ENCODE peak calls at places on chromosomes 2 and 18, in six cellular contexts. J, M, Q, C, S and X are unnamed samples.

GRCh38 chr18:74951165-74951760 is 257.7 kb downstream of the PTGR3 start:
- DNase-seq in J (peak), M (peak), Q (peak), C (peak), S (peak), X (no peak)

GRCh38 chr2:71455011-71455740 is 1.8 kb downstream of the DYSF start:
- DNase-seq in J (no peak), M (no peak), Q (no peak), C (no peak), S (no peak), X (no peak)

GRCh38 chr18:68519341-68519740 is 195.6 kb downstream of the TMX3 start:
- DNase-seq in J (no peak), M (no peak), Q (no peak), C (no peak), S (peak), X (no peak)

GRCh38 chr2:149428783-149429182 is 98.4 kb downstream of the LYPD6 start:
- DNase-seq in J (no peak), M (no peak), Q (no peak), C (no peak), S (no peak), X (no peak)

GRCh38 chr2:55743583-55743982 is 49.9 kb upstream of the PNPT1 start:
- DNase-seq in J (no peak), M (no peak), Q (no peak), C (no peak), S (peak), X (no peak)

GRCh38 chr2:45983213-45983612 is 314.0 kb upstream of the EPAS1 start:
- DNase-seq in J (no peak), M (no peak), Q (no peak), C (no peak), S (no peak), X (no peak)

GRCh38 chr2:54927085-54927750 is 123.0 kb downstream of the RTN4 start:
- DNase-seq in J (no peak), M (no peak), Q (no peak), C (no peak), S (no peak), X (no peak)

GRCh38 chr2:4518596-4518995 is 815.2 kb downstream of the DCDC2C start:
- DNase-seq in J (no peak), M (no peak), Q (no peak), C (no peak), S (no peak), X (no peak)

GRCh38 chr18:54222922-54223567 is 1.4 kb downstream of the MBD2 start:
- DNase-seq in J (no peak), M (no peak), Q (no peak), C (no peak), S (no peak), X (peak)

GRCh38 chr2:19860022-19860421 is 41.8 kb downstream of the TTC32 start:
- DNase-seq in J (peak), M (no peak), Q (no peak), C (no peak), S (peak), X (no peak)

GRCh38 chr2:135899567-135899966 is 23.3 kb upstream of the MCM6 start:
- DNase-seq in J (no peak), M (no peak), Q (no peak), C (no peak), S (no peak), X (no peak)

GRCh38 chr2:3348771-3349170 is 28.8 kb downstream of the EIPR1 start:
- DNase-seq in J (no peak), M (no peak), Q (no peak), C (no peak), S (no peak), X (no peak)

GRCh38 chr2:223511168-223511567 is 91.0 kb downstream of the SCG2 start:
- DNase-seq in J (no peak), M (no peak), Q (no peak), C (no peak), S (no peak), X (no peak)

GRCh38 chr18:34995746-34996145 is 45.5 kb upstream of the MAPRE2 start:
- DNase-seq in J (no peak), M (no peak), Q (no peak), C (no peak), S (no peak), X (no peak)

GRCh38 chr2:237092506-237092905 is 6.8 kb downstream of the COPS8 start:
- DNase-seq in J (no peak), M (no peak), Q (no peak), C (no peak), S (no peak), X (no peak)

GRCh38 chr2:235105821-235106359 is 154.1 kb downstream of the SH3BP4 start:
- DNase-seq in J (no peak), M (no peak), Q (no peak), C (no peak), S (no peak), X (no peak)

GRCh38 chr2:36807223-36807886 is 110.8 kb downstream of the VIT start:
- DNase-seq in J (no peak), M (peak), Q (no peak), C (no peak), S (no peak), X (no peak)

GRCh38 chr18:59416818-59417217 is 57.8 kb upstream of the LMAN1 start:
- DNase-seq in J (no peak), M (no peak), Q (no peak), C (no peak), S (no peak), X (no peak)

GRCh38 chr2:60880988-60881932 is at the start of gene REL:
- DNase-seq in J (peak), M (peak), Q (peak), C (peak), S (peak), X (peak)

GRCh38 chr18:23523429-23524212 is 20.3 kb downstream of the RMC1 start:
- DNase-seq in J (no peak), M (no peak), Q (no peak), C (no peak), S (peak), X (no peak)

GRCh38 chr2:200740907-200741306 is 70.8 kb upstream of the BZW1 start:
- DNase-seq in J (no peak), M (no peak), Q (no peak), C (no peak), S (no peak), X (no peak)

GRCh38 chr2:24409700-24410556 is 49.6 kb upstream of the ITSN2 start:
- DNase-seq in J (no peak), M (peak), Q (peak), C (peak), S (peak), X (peak)

GRCh38 chr2:70990216-70990615 is 4.5 kb downstream of the TEX261 start:
- DNase-seq in J (no peak), M (no peak), Q (no peak), C (no peak), S (no peak), X (no peak)

GRCh38 chr2:224357098-224357901 is 44.6 kb downstream of the FAM124B start:
- DNase-seq in J (no peak), M (peak), Q (peak), C (peak), S (peak), X (no peak)

GRCh38 chr2:235024191-235024611 is 72.4 kb downstream of the SH3BP4 start:
- DNase-seq in J (peak), M (no peak), Q (no peak), C (peak), S (peak), X (no peak)

GRCh38 chr2:64630752-64631151 is 23.0 kb downstream of the SERTAD2 start:
- DNase-seq in J (no peak), M (no peak), Q (no peak), C (no peak), S (no peak), X (no peak)

GRCh38 chr18:56233595-56233994 is 404.8 kb downstream of the TXNL1 start:
- DNase-seq in J (peak), M (no peak), Q (no peak), C (no peak), S (peak), X (no peak)

GRCh38 chr2:24544456-24545115 is 53.5 kb downstream of the NCOA1 start:
- DNase-seq in J (no peak), M (no peak), Q (no peak), C (no peak), S (no peak), X (no peak)

GRCh38 chr18:59659486-59660187 is 37.6 kb downstream of the CCBE1 start:
- DNase-seq in J (no peak), M (no peak), Q (no peak), C (no peak), S (peak), X (no peak)

GRCh38 chr18:37393221-37393828 is 172.3 kb downstream of the CELF4 start:
- DNase-seq in J (no peak), M (no peak), Q (no peak), C (no peak), S (no peak), X (no peak)

GRCh38 chr18:71784777-71785176 is 759.4 kb downstream of the CBLN2 start:
- DNase-seq in J (no peak), M (no peak), Q (no peak), C (no peak), S (peak), X (no peak)